ENCODE peak calls at places on chromosome 5, in five cellular contexts. One of them, this sample, is unnamed.

GRCh38 chr5:154498597-154499393 is 20.8 kb upstream of the HAND1 start:
- DNase-seq in RWPE1: no peak
- DNase-seq in neural crest cell: no peak
- DNase-seq in RCC 7860: no peak
- DNase-seq in right lobe of liver: no peak
- DNase-seq in this sample: no peak

GRCh38 chr5:166639151-166639550 is 1652.3 kb upstream of the WWC1 start:
- DNase-seq in right lobe of liver: no peak
- DNase-seq in RCC 7860: no peak
- DNase-seq in RWPE1: no peak
- DNase-seq in neural crest cell: no peak
- DNase-seq in this sample: no peak

GRCh38 chr5:137582218-137582617 is 83.1 kb upstream of the SPOCK1 start:
- DNase-seq in RWPE1: no peak
- DNase-seq in neural crest cell: no peak
- DNase-seq in right lobe of liver: no peak
- DNase-seq in RCC 7860: no peak
- DNase-seq in this sample: no peak

GRCh38 chr5:170306381-170306790 is 8.8 kb upstream of the LCP2 start:
- DNase-seq in neural crest cell: no peak
- DNase-seq in RCC 7860: peak; percentile 21
- DNase-seq in right lobe of liver: no peak
- DNase-seq in RWPE1: peak; percentile 33
- DNase-seq in this sample: no peak

GRCh38 chr5:181218795-181219124 is 4.3 kb upstream of the TRIM41 start:
- DNase-seq in right lobe of liver: no peak
- DNase-seq in RCC 7860: no peak
- DNase-seq in RWPE1: no peak
- DNase-seq in neural crest cell: no peak
- DNase-seq in this sample: no peak

GRCh38 chr5:181259974-181260719 is 796 bp downstream of the TRIM52 start:
- DNase-seq in neural crest cell: no peak
- DNase-seq in right lobe of liver: no peak
- DNase-seq in RWPE1: no peak
- DNase-seq in RCC 7860: no peak
- DNase-seq in this sample: no peak

GRCh38 chr5:103804714-103805113 is 242.1 kb upstream of the NUDT12 start:
- DNase-seq in RCC 7860: no peak
- DNase-seq in neural crest cell: no peak
- DNase-seq in RWPE1: no peak
- DNase-seq in right lobe of liver: no peak
- DNase-seq in this sample: no peak

GRCh38 chr5:173885054-173885443 is 3.1 kb upstream of the CPEB4 start:
- DNase-seq in RWPE1: no peak
- DNase-seq in right lobe of liver: no peak
- DNase-seq in RCC 7860: no peak
- DNase-seq in neural crest cell: no peak
- DNase-seq in this sample: no peak

GRCh38 chr5:170623576-170624181 is 119.9 kb downstream of the KCNIP1 start:
- DNase-seq in right lobe of liver: no peak
- DNase-seq in neural crest cell: peak; percentile 67
- DNase-seq in RCC 7860: peak; percentile 66
- DNase-seq in RWPE1: peak; percentile 45
- DNase-seq in this sample: peak; percentile 36

GRCh38 chr5:156391139-156391538 is 64.2 kb downstream of the SGCD start:
- DNase-seq in neural crest cell: no peak
- DNase-seq in RCC 7860: no peak
- DNase-seq in RWPE1: peak; percentile 36
- DNase-seq in right lobe of liver: no peak
- DNase-seq in this sample: no peak

GRCh38 chr5:88480245-88480644 is 211.6 kb upstream of the TMEM161B start:
- DNase-seq in RWPE1: no peak
- DNase-seq in right lobe of liver: no peak
- DNase-seq in neural crest cell: no peak
- DNase-seq in RCC 7860: no peak
- DNase-seq in this sample: no peak

GRCh38 chr5:35717718-35718117 is 100.1 kb downstream of the SPEF2 start:
- DNase-seq in RWPE1: no peak
- DNase-seq in right lobe of liver: no peak
- DNase-seq in RCC 7860: no peak
- DNase-seq in neural crest cell: no peak
- DNase-seq in this sample: no peak

GRCh38 chr5:151219789-151220188 is 4.1 kb downstream of the CCDC69 start:
- DNase-seq in RWPE1: no peak
- DNase-seq in RCC 7860: no peak
- DNase-seq in neural crest cell: no peak
- DNase-seq in right lobe of liver: no peak
- DNase-seq in this sample: no peak

GRCh38 chr5:142614054-142614453 is 71.8 kb downstream of the FGF1 start:
- DNase-seq in neural crest cell: no peak
- DNase-seq in RCC 7860: no peak
- DNase-seq in RWPE1: no peak
- DNase-seq in right lobe of liver: no peak
- DNase-seq in this sample: no peak